ENCODE peak calls at places on chromosomes 12 and 14, in five cellular contexts. U is CD4-positive, CD25-positive, alpha-beta regulatory T cell; D is esophagus squamous epithelium; N is BE2C; O is heart left ventricle. S is an unnamed sample.

GRCh38 chr14:67573268-67574010 is 26.6 kb downstream of the PIGH start:
- DNase-seq in D (no peak), O (no peak), N (no peak), U (no peak), S (no peak)

GRCh38 chr14:79605863-79606262 is 605.4 kb downstream of the DIO2 start:
- DNase-seq in O (no peak), N (no peak), D (no peak), U (no peak), S (no peak)

GRCh38 chr12:121996945-121997612 is 24.6 kb upstream of the BCL7A start:
- DNase-seq in D (no peak), U (no peak), N (no peak), O (no peak), S (no peak)

GRCh38 chr12:31558521-31558920 is 32.4 kb downstream of the DENND5B start:
- DNase-seq in U (no peak), O (no peak), D (no peak), N (no peak), S (peak; percentile 15)

GRCh38 chr14:53767566-53767965 is 189.1 kb downstream of the BMP4 start:
- DNase-seq in U (no peak), O (no peak), D (no peak), N (no peak), S (peak; percentile 3)

GRCh38 chr14:76257111-76257803 is 105.5 kb downstream of the GPATCH2L start:
- DNase-seq in N (no peak), D (no peak), U (no peak), O (no peak), S (peak; percentile 74)

GRCh38 chr12:42326466-42327226 is 679 bp downstream of the PPHLN1 start:
- DNase-seq in U (no peak), N (no peak), O (no peak), D (no peak), S (no peak)

GRCh38 chr12:164207-164606 is 49.8 kb downstream of the SLC6A12 start:
- DNase-seq in U (no peak), N (no peak), O (no peak), D (no peak), S (no peak)

GRCh38 chr12:76238688-76239087 is 109.5 kb downstream of the BBS10 start:
- DNase-seq in U (no peak), D (no peak), N (no peak), O (no peak), S (no peak)

GRCh38 chr14:69372146-69372545 is 26.0 kb downstream of the ERH start:
- DNase-seq in O (no peak), U (no peak), N (no peak), D (no peak), S (no peak)

GRCh38 chr12:30506411-30506810 is 189.3 kb downstream of the IPO8 start:
- DNase-seq in O (no peak), N (no peak), U (no peak), D (no peak), S (no peak)

GRCh38 chr12:5567021-5567744 is 135.3 kb downstream of the NTF3 start:
- DNase-seq in U (no peak), N (peak; percentile 16), O (peak; percentile 67), D (no peak), S (no peak)

GRCh38 chr12:109173443-109174240 is 57.3 kb downstream of the ACACB start:
- DNase-seq in O (no peak), N (no peak), D (no peak), U (no peak), S (no peak)

GRCh38 chr14:51023964-51024363 is 70.9 kb downstream of the TRIM9 start:
- DNase-seq in U (no peak), O (no peak), N (no peak), D (no peak), S (no peak)

GRCh38 chr12:101490286-101490920 is 15.3 kb downstream of the SPIC start:
- DNase-seq in O (no peak), N (peak; percentile 12), D (no peak), U (no peak), S (no peak)

GRCh38 chr12:75991753-75992152 is 39.8 kb downstream of the PHLDA1 start:
- DNase-seq in U (no peak), N (no peak), O (no peak), D (no peak), S (no peak)

GRCh38 chr14:50400461-50400860 is 3.8 kb upstream of the CDKL1 start:
- DNase-seq in U (no peak), O (no peak), N (no peak), D (no peak), S (no peak)

GRCh38 chr14:34713681-34714319 is 593 bp downstream of the CFL2 start:
- DNase-seq in N (no peak), U (no peak), D (no peak), O (peak; percentile 33), S (peak; percentile 62)

GRCh38 chr14:103207038-103207403 is 83.8 kb downstream of the TNFAIP2 start:
- DNase-seq in O (peak; percentile 71), D (no peak), N (no peak), U (no peak), S (no peak)

GRCh38 chr12:78559441-78559840 is 305.1 kb upstream of the SYT1 start:
- DNase-seq in N (no peak), D (no peak), O (no peak), U (no peak), S (no peak)

GRCh38 chr12:99140017-99140726 is 495.1 kb downstream of the APAF1 start:
- DNase-seq in O (no peak), U (no peak), N (no peak), D (no peak), S (no peak)

GRCh38 chr12:103647267-103647666 is 60.2 kb downstream of the STAB2 start:
- DNase-seq in N (no peak), O (no peak), D (no peak), U (no peak), S (peak; percentile 93)

DNA sequence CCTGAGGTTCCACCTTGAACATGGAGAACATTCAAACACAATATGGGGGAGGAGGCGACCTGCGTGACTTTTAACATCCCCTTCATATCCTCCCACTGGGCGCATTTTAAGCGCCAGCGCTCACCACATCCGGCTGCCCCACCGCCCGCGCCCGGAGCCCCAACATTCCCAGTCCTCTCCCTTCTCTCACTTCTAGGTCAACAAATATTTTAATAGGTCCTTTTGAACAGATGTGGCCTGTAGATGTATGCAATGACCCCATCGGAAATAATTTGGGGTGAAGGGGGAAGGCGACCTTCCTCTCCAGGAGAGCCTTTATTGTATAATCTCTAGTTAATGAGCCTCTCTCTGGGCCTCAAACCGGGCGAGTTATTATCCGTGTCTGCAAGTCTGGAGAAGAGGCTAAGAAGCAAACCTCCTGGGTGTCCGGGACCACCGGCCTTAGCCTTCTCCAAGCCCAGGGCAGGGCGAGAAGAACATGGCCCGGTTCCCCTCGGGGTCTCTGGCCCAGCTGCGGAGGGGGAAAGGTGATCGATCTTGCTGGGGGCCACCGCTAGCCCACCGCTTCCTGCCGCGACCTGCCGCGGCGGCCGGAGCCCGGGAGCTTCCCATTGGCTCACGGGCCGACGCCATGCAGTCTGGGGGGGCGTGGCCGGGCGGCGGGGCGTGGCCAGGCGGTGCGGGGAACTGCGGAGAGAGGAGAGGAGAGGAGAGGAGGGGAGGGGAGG is 83.2 kb upstream of the HMGA2 start:
- DNase-seq in D (no peak), O (peak; percentile 75), U (no peak), N (peak; percentile 22), S (peak; percentile 56)
- H3K4me3 ChIP-seq in D (peak overlapping the region; percentile 47), O (peak overlapping the region; percentile 72), U (no peak overlapping the region), N (no peak overlapping the region), S (peak overlapping the region; percentile 77)

GRCh38 chr14:93976477-93977057 is at the start of gene ASB2:
- DNase-seq in N (no peak), U (no peak), O (peak; percentile 67), D (no peak), S (no peak)
- H3K4me3 ChIP-seq in N (no peak within 1 kb of the TSS), U (peak within 1 kb of the TSS; percentile 76), O (peak within 1 kb of the TSS; percentile 57), D (peak within 1 kb of the TSS; percentile 26), S (no peak within 1 kb of the TSS)

DNA sequence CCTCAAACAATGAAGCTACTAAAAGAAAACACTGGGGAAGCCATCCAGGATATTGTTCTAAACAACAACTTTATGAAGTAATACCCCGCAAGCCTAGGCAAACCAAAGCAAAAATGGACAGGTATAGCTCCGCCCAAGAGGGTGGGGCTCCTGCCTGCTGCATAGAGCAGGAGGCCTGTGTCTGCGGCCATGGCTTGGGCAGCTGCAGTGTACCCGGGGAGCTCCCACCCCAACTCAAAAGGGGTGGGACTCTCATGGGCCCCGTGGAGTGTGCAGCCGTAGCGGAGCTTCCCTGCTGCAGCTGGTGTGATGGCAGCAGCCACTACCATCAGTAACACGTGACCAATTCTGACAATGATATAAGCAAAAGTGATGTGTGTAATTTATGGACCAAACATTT is 264.2 kb upstream of the KITLG start:
- DNase-seq in D (no peak), U (no peak), O (no peak), N (peak; percentile 6), S (no peak)
- H3K4me3 ChIP-seq in D (no peak overlapping the region), U (no peak overlapping the region), O (no peak overlapping the region), N (no peak overlapping the region), S (no peak overlapping the region)

GRCh38 chr12:51330186-51330585 is 6.2 kb upstream of the BIN2 start:
- DNase-seq in N (no peak), O (no peak), D (no peak), U (no peak), S (no peak)

GRCh38 chr12:51334774-51335173 is 10.8 kb upstream of the BIN2 start:
- DNase-seq in D (no peak), O (no peak), U (no peak), N (no peak), S (no peak)

GRCh38 chr12:51335931-51336330 is 10.5 kb downstream of the CELA1 start:
- DNase-seq in N (no peak), D (no peak), O (no peak), U (no peak), S (no peak)

GRCh38 chr12:51329742-51330141 is 5.8 kb upstream of the BIN2 start:
- DNase-seq in U (no peak), N (no peak), O (no peak), D (no peak), S (no peak)

DNA sequence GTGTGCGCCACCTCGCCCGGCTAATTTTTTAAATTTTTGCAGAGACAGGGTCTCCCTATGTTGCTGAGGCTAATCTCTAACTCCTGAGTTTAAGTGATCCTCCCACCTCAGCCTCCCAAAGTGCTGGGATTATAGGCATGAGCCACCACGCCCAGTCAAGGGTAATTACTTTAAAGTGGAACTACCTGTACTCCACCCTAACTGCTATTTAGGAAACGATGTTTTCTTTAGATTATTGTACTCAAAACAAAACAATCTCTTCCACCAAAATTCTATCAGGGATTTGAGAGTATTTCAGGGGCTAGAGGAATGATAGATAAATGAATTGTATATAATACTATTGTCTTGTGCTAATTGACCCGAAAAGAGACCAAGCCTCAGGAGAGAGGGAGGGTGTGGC is 9.6 kb upstream of the BIN2 start:
- DNase-seq in O (no peak), U (no peak), N (no peak), D (no peak), S (no peak)
- H3K4me3 ChIP-seq in O (no peak overlapping the region), U (no peak overlapping the region), N (no peak overlapping the region), D (no peak overlapping the region), S (no peak overlapping the region)

DNA sequence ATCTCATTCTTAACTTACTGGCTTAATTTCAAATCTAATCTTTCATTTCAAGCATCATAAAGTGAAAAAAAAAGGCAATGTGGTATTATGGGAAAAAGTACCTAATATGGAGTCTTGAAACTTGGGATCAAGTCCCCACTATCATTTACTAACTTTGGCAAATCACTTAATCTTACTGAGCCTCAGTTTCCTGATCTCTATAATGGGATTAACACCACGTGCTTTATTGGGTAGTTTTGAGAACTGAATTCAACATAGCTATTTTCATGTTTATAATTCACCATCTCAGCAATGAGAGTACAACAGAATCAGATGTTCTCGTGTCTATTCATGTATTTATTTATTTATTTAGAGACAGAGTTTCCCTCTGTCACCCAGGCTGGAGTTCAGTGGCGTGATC is 78.3 kb downstream of the NTN4 start:
- DNase-seq in D (no peak), U (no peak), O (no peak), N (no peak), S (no peak)
- H3K4me3 ChIP-seq in D (no peak overlapping the region), U (no peak overlapping the region), O (no peak overlapping the region), N (no peak overlapping the region), S (no peak overlapping the region)

GRCh38 chr14:74953686-74954085 is 1.7 kb downstream of the PGF start:
- DNase-seq in D (no peak), N (no peak), U (no peak), O (no peak), S (no peak)
- H3K4me3 ChIP-seq in D (peak overlapping the region; percentile 54), N (peak overlapping the region; percentile 82), U (no peak overlapping the region), O (peak overlapping the region; percentile 89), S (peak overlapping the region; percentile 71)